ENCODE peak calls at places on chromosomes 16 and 17, in nine cellular contexts. D is lower lobe of right lung, A is tibial artery, Z is A549, L is psoas muscle, S is brain microvascular endothelial cell, R is gastrocnemius medialis, E is pancreas, B is heart right ventricle. X is an unnamed sample.

GRCh38 chr17:80422981-80423380 is 8.0 kb downstream of the ENDOV start:
- DNase-seq in D (no peak), A (no peak), Z (no peak), L (peak), S (no peak), R (peak), E (no peak), B (peak), X (no peak)

GRCh38 chr17:6323626-6324356 is 111.1 kb downstream of the AIPL1 start:
- DNase-seq in D (no peak), A (no peak), Z (peak), L (no peak), S (no peak), R (no peak), E (no peak), B (no peak), X (no peak)

GRCh38 chr16:12459993-12460392 is 343.7 kb downstream of the CPPED1 start:
- DNase-seq in D (no peak), A (no peak), Z (no peak), L (no peak), S (no peak), R (no peak), E (no peak), B (no peak), X (no peak)

GRCh38 chr17:1942666-1943431 is 82.3 kb downstream of the RTN4RL1 start:
- DNase-seq in D (no peak), A (no peak), Z (no peak), L (no peak), S (no peak), R (no peak), E (no peak), B (no peak), X (no peak)

GRCh38 chr17:75894049-75894742 is 2.6 kb downstream of the TRIM65 start:
- DNase-seq in D (no peak), A (no peak), Z (no peak), L (no peak), S (no peak), R (no peak), E (no peak), B (no peak), X (no peak)

GRCh38 chr17:75205793-75206163 is 299 bp downstream of the NUP85 start:
- DNase-seq in D (no peak), A (no peak), Z (no peak), L (no peak), S (no peak), R (no peak), E (no peak), B (no peak), X (no peak)

GRCh38 chr16:29025218-29025617 is 40.4 kb downstream of the LAT start:
- DNase-seq in D (no peak), A (no peak), Z (no peak), L (no peak), S (no peak), R (no peak), E (no peak), B (no peak), X (no peak)

GRCh38 chr16:66512589-66513404 is 37.1 kb downstream of the TK2 start:
- DNase-seq in D (no peak), A (peak), Z (peak), L (no peak), S (peak), R (no peak), E (no peak), B (no peak), X (no peak)

GRCh38 chr16:27198451-27199234 is 4.7 kb upstream of the KDM8 start:
- DNase-seq in D (no peak), A (no peak), Z (no peak), L (no peak), S (no peak), R (no peak), E (no peak), B (no peak), X (no peak)

GRCh38 chr17:77957215-77957868 is 1.2 kb upstream of the TNRC6C start:
- DNase-seq in D (no peak), A (no peak), Z (peak), L (no peak), S (no peak), R (no peak), E (no peak), B (no peak), X (no peak)

GRCh38 chr17:3794890-3795757 is 5.9 kb downstream of the ITGAE start:
- DNase-seq in D (no peak), A (no peak), Z (peak), L (no peak), S (peak), R (no peak), E (no peak), B (no peak), X (no peak)

GRCh38 chr16:11138026-11138768 is 117.8 kb downstream of the SOCS1 start:
- DNase-seq in D (no peak), A (peak), Z (no peak), L (no peak), S (no peak), R (no peak), E (no peak), B (no peak), X (no peak)

DNA sequence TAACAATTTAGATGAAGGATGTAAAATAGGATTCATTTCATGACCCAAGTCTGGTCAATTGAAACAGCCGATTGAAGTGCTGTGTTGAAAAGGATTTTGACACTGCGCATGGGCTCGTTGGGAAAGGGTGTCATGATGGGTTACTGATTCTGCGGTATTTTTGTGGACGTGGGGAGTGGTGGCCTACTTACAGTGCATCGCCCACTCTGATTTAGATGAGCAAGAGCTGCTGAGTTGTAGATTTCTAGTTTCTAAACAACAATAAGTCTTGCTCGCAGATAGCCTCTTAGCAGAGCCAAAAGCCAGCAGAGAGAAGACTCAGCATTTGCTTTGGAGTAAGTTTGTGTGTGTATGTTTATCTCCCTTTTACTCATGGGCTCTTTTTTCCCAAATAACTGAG is 731.0 kb downstream of the MAF start:
- DNase-seq in D (no peak), A (no peak), Z (no peak), L (no peak), S (no peak), R (no peak), E (no peak), B (no peak), X (no peak)
- TF ChIP-seq CTCF in D (no peak), A (no peak), Z (no peak), L (no peak), S (no peak), R (no peak), E (no peak), B (no peak), X (no peak)

GRCh38 chr17:45088741-45089140 is 27.6 kb downstream of the NMT1 start:
- DNase-seq in D (no peak), A (no peak), Z (no peak), L (no peak), S (no peak), R (no peak), E (no peak), B (no peak), X (no peak)

GRCh38 chr17:45086865-45087495 is 25.9 kb downstream of the NMT1 start:
- DNase-seq in D (no peak), A (no peak), Z (no peak), L (no peak), S (no peak), R (no peak), E (no peak), B (no peak), X (no peak)

GRCh38 chr17:45087978-45088377 is 26.9 kb downstream of the NMT1 start:
- DNase-seq in D (no peak), A (no peak), Z (no peak), L (no peak), S (no peak), R (no peak), E (no peak), B (no peak), X (no peak)

GRCh38 chr17:45086346-45086745 is 25.2 kb downstream of the NMT1 start:
- DNase-seq in D (no peak), A (no peak), Z (no peak), L (no peak), S (no peak), R (no peak), E (no peak), B (no peak), X (no peak)

GRCh38 chr17:45087496-45087975 is 26.4 kb downstream of the NMT1 start:
- DNase-seq in D (no peak), A (peak), Z (no peak), L (no peak), S (peak), R (peak), E (no peak), B (no peak), X (no peak)
- H3K27ac ChIP-seq in D (no peak), A (peak), Z (no peak), L (peak), S (no peak), R (peak), E (no peak), B (peak), X (no peak)

GRCh38 chr16:873889-874288 is 73.4 kb upstream of the GNG13 start:
- DNase-seq in D (peak), A (no peak), Z (no peak), L (peak), S (no peak), R (no peak), E (peak), B (peak), X (no peak)
- TF ChIP-seq CTCF in D (no peak), A (no peak), Z (no peak), L (no peak), S (no peak), R (no peak), E (no peak), B (no peak), X (no peak)

DNA sequence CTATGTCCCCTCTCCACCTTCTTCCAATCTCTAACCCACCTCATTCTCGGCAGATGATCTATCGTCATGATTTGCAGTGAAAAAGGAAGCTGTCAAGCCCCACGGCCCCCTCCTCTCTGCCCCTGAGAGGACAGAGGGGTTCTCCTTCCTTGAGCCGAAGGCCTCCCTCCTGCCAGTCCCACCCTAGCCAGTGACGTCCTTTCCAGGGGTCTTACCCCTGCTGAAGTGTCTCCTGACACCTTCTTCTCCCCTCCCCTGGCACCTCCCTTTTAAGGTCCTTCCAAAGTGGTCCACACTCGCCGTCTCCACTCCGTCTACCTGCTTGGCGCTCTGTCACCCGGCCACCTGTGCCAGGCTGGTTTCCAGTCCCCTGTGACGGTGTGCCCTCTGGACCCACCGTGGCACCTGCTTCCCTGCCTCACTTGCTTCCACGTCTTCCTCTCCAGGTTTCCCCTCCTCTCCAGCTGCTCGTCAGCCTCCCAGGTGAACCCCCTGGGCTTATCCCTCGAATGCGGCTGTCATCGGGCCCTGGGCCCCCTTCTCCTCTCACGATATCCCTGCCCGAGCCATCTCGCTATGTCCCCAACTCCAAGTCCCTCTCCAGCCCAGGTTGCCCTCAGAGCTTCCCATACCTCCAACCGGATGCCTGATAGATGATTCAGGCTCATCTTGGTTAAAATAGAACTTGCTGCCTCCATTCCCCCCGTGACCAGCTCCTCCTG is 5.7 kb downstream of the CCDC102A start:
- DNase-seq in D (peak), A (peak), Z (no peak), L (no peak), S (no peak), R (peak), E (peak), B (no peak), X (no peak)
- H3K27ac ChIP-seq in D (peak), A (peak), Z (peak), L (no peak), S (no peak), R (no peak), E (no peak), B (no peak), X (no peak)

GRCh38 chr17:7445011-7445927 is at the start of gene CHRNB1:
- DNase-seq in D (peak), A (peak), Z (peak), L (peak), S (no peak), R (peak), E (peak), B (peak), X (no peak)
- TF ChIP-seq CTCF in D (peak), A (peak), Z (no peak), L (peak), S (peak), R (peak), E (no peak), B (no peak), X (no peak)